ENCODE peak calls at places on chromosomes 6 and 20, in four cellular contexts. H is right lobe of liver; G is CD4-positive, CD25-positive, alpha-beta regulatory T cell; A is psoas muscle. O is an unnamed sample. For H3K4me1 and H3K36me3, the result is how much of the 10 kb centered on the place peaks cover.

GRCh38 chr20:62134735-62135231 is 8.4 kb downstream of the PSMA7 start:
- DNase-seq in H (peak), G (no peak), A (peak), O (no peak)

GRCh38 chr6:90484392-90484791 is 102.5 kb downstream of the MAP3K7 start:
- DNase-seq in H (no peak), G (no peak), A (no peak), O (no peak)

GRCh38 chr20:15942130-15942529 is 631.1 kb downstream of the KIF16B start:
- DNase-seq in H (no peak), G (no peak), A (no peak), O (no peak)

GRCh38 chr20:57076951-57077350 is 189.5 kb downstream of the BMP7 start:
- DNase-seq in H (no peak), G (no peak), A (no peak), O (no peak)

GRCh38 chr6:148538251-148539190 is 195.9 kb downstream of the SASH1 start:
- DNase-seq in H (no peak), G (no peak), A (no peak), O (peak)

GRCh38 chr6:28885149-28885738 is 38.5 kb downstream of the TRIM27 start:
- DNase-seq in H (no peak), G (no peak), A (no peak), O (no peak)

GRCh38 chr6:133889557-133890301 is 816 bp downstream of the TCF21 start:
- DNase-seq in H (no peak), G (no peak), A (peak), O (no peak)

GRCh38 chr6:125790403-125791150 is at the start of gene NCOA7:
- DNase-seq in H (peak), G (peak), A (peak), O (peak)

GRCh38 chr20:33444797-33445560 is 1.4 kb upstream of the SNTA1 start:
- DNase-seq in H (no peak), G (peak), A (peak), O (no peak)

DNA sequence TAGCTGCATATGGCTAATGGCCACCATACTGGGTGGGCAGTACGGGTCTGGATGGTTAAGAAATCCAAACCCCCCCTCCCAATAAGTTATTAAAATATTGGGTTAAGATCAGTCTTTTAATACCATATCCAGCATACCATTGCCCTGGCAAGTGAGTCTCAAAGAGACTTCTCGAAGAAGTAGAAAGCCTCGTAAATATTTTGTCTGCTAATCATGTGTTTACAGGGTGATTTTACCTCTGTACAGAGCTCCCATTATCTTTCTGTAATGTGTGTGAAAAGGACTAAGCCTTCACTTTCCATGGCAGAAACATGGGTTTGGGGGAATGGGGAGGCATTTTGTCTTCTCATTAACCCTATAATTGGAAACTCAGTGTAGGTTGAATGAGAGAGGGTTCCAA is 174.7 kb upstream of the LAMP5 start:
- DNase-seq in H (no peak), G (no peak), A (no peak), O (no peak)
- H3K4me3 ChIP-seq in H (no peak), G (no peak), A (no peak), O (no peak)

GRCh38 chr6:12331474-12331873 is 41.3 kb downstream of the EDN1 start:
- DNase-seq in H (no peak), G (no peak), A (no peak), O (no peak)

GRCh38 chr6:12335131-12335527 is 45.0 kb downstream of the EDN1 start:
- DNase-seq in H (no peak), G (no peak), A (no peak), O (no peak)

GRCh38 chr6:12334524-12335130 is 44.5 kb downstream of the EDN1 start:
- DNase-seq in H (no peak), G (no peak), A (no peak), O (no peak)

GRCh38 chr6:12328701-12329100 is 38.5 kb downstream of the EDN1 start:
- DNase-seq in H (no peak), G (no peak), A (no peak), O (no peak)

GRCh38 chr6:12331951-12332749 is 42.0 kb downstream of the EDN1 start:
- DNase-seq in H (no peak), G (no peak), A (no peak), O (no peak)
- H3K4me1 ChIP-seq in H (under half), G (under half), A (under half), O (under half)

GRCh38 chr6:33776186-33776585 is 12.7 kb downstream of the LEMD2 start:
- DNase-seq in H (no peak), G (no peak), A (no peak), O (no peak)

GRCh38 chr6:33772114-33772830 is 16.7 kb downstream of the LEMD2 start:
- DNase-seq in H (no peak), G (no peak), A (no peak), O (no peak)

GRCh38 chr6:33772902-33773472 is 15.9 kb downstream of the LEMD2 start:
- DNase-seq in H (no peak), G (no peak), A (no peak), O (no peak)

GRCh38 chr6:33776764-33777163 is 12.2 kb downstream of the LEMD2 start:
- DNase-seq in H (no peak), G (no peak), A (no peak), O (no peak)

DNA sequence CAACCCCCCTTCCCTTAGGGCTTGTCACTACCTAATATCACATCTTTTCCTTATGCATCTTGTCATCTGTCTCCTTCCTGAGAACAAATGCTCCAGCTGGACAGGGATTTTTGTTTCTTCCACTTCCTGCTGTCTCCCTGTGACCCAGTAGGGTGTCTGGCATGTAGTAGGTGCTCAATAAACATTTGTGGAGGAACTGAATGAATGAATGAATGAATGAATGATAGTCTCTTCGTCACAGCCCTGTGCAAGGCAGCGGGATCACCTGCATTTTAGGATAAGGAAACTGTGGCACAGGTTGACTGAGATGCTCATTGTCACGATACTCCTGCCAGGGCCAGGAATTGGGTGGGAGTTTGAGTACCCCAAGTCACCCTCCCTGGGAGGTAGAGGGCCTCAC is 14.2 kb downstream of the LEMD2 start:
- DNase-seq in H (no peak), G (no peak), A (no peak), O (no peak)
- H3K36me3 ChIP-seq in H (under half), G (half or more), A (half or more), O (half or more)

GRCh38 chr6:155782739-155783459 is 327.3 kb upstream of the NOX3 start:
- DNase-seq in H (no peak), G (no peak), A (no peak), O (no peak)

GRCh38 chr6:155786528-155786927 is 330.9 kb upstream of the NOX3 start:
- DNase-seq in H (no peak), G (no peak), A (no peak), O (no peak)

GRCh38 chr6:155779421-155779820 is 323.8 kb upstream of the NOX3 start:
- DNase-seq in H (no peak), G (no peak), A (no peak), O (no peak)

GRCh38 chr6:155778336-155778735 is 322.7 kb upstream of the NOX3 start:
- DNase-seq in H (no peak), G (no peak), A (no peak), O (no peak)

DNA sequence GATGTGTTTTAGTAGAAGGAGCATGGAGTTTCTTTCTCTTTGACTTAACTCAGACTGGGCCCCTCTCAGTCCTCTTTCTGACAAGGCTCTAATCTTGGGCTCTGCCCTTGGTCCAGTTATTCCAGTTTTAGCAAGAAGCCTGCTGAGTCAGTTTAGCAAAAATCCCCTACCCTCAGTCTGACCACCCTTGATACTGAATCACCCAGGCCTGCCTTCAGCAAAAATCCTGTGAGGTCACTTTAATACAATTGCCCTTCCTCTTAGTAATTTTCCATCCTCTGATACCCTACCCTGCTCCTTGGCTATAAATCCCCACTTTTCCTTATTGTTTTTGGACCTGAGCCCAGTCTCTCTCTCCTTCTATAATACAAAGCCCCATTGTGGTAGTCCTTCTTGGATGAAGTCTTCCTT is 326.7 kb upstream of the NOX3 start:
- DNase-seq in H (no peak), G (no peak), A (no peak), O (peak)
- H3K4me3 ChIP-seq in H (no peak), G (no peak), A (no peak), O (no peak)

DNA sequence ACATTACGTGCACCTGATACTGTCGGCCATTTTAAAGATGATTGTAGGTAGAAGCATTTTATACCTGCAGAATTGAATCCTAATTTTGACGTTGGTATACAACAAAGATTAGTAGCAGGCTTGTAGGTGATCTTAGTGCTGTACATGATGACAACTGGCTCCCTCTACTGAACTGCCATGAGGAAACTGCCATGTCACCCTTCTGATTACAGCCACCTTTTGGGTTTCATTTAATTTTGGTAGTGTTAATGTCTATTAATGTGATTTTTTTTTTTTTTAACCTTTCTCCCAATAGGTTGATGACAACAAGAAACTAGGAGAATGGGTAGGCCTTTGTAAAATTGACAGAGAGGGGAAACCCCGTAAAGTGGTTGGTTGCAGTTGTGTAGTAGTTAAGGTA is 2.3 kb downstream of the RPS12 start:
- DNase-seq in H (no peak), G (no peak), A (no peak), O (no peak)
- H3K4me1 ChIP-seq in H (under half), G (under half), A (under half), O (under half)

GRCh38 chr6:102114402-102114801 is 720.9 kb downstream of the GRIK2 start:
- DNase-seq in H (no peak), G (no peak), A (no peak), O (peak)

GRCh38 chr6:102118034-102118433 is 724.5 kb downstream of the GRIK2 start:
- DNase-seq in H (no peak), G (no peak), A (no peak), O (no peak)

DNA sequence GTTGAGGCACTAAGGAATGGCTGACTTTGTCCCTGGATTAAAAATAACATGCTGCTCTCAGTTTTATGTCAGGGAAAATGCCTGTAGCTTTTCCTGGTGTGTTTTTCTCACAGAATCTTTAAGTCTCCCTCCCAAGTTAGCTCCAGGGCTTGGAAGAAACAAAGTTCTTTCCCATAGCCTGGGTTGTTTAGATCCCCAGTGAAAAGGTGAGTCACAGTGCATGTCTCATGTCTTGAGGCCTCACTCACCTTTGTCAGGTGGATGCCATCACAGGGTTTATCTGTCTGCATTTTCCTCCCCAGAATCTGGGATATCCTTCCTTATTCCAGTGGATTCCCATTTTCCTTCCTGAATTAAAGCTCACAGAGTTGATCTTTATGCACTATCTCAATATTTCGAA is 722.4 kb downstream of the GRIK2 start:
- DNase-seq in H (no peak), G (no peak), A (no peak), O (no peak)
- H3K36me3 ChIP-seq in H (under half), G (under half), A (under half), O (under half)

DNA sequence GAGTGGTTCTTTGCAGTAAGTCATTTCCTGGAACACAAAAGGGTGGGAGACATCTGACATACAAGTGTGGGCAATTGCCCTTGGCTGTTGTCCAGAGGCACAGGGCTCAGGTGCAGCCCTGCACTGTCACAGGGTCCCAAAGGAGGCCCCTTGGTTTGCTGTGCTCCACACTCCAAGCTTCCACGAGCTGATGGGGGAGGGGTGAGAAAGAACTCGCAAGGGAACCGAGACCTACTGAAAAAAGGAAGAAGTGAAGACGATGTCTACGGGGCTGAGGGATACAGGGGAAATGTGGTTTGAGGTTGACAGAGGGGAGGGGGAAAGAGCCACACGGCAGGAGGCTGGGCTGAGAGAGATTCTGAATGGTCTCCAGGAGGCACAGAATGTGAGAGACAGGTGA is 123.3 kb downstream of the LY86 start:
- DNase-seq in H (peak), G (no peak), A (no peak), O (no peak)
- H3K4me3 ChIP-seq in H (no peak), G (no peak), A (no peak), O (no peak)

O was measured in HAP-1.